ENCODE peak calls at places on chromosomes 11 and 22, in nine cellular contexts. V is endothelial cell of umbilical vein, P is adrenal gland, S is HCT116, C is Peyer's patch, F is RWPE2, U is sigmoid colon, N is ovary, T is psoas muscle. Q is an unnamed sample.

GRCh38 chr11:17526931-17527660 is 17.1 kb downstream of the USH1C start:
- DNase-seq in T (no peak), U (no peak), N (no peak), S (no peak), C (no peak), F (no peak), V (no peak), P (no peak), Q (no peak)

GRCh38 chr11:126431401-126432064 is 76.0 kb downstream of the ST3GAL4 start:
- DNase-seq in C (no peak), U (peak; percentile 84), P (peak; percentile 73), N (peak; percentile 69), T (peak; percentile 83), S (no peak), F (no peak), V (peak; percentile 62), Q (no peak)

GRCh38 chr11:64076764-64077163 is 41.0 kb downstream of the FLRT1 start:
- DNase-seq in N (no peak), U (no peak), V (no peak), S (no peak), C (no peak), F (no peak), P (no peak), T (no peak), Q (no peak)

GRCh38 chr11:2698386-2699184 is 1.2 kb downstream of the KCNQ1OT1 start:
- DNase-seq in F (peak; percentile 26), P (no peak), U (peak; percentile 69), N (no peak), T (no peak), S (no peak), C (peak; percentile 41), V (no peak), Q (no peak)

GRCh38 chr22:19520007-19520406 is 4.2 kb downstream of the CLDN5 start:
- DNase-seq in P (no peak), V (no peak), C (peak; percentile 43), T (no peak), U (no peak), F (peak; percentile 54), N (no peak), S (no peak), Q (no peak)

GRCh38 chr11:119026970-119027369 is 3.7 kb downstream of the SLC37A4 start:
- DNase-seq in N (no peak), S (no peak), P (no peak), T (no peak), V (no peak), C (peak; percentile 76), F (no peak), U (no peak), Q (no peak)

GRCh38 chr11:117830072-117830471 is 5.5 kb upstream of the FXYD2 start:
- DNase-seq in P (no peak), N (no peak), F (no peak), S (no peak), U (peak; percentile 61), C (peak; percentile 44), V (no peak), T (no peak), Q (no peak)

GRCh38 chr22:33553493-33553892 is 366.8 kb downstream of the LARGE1 start:
- DNase-seq in T (no peak), U (no peak), N (no peak), S (no peak), C (no peak), V (no peak), P (no peak), F (no peak), Q (no peak)

GRCh38 chr11:13210424-13210823 is 67.2 kb upstream of the BMAL1 start:
- DNase-seq in V (peak; percentile 70), T (peak; percentile 34), C (peak; percentile 82), S (peak; percentile 79), U (peak; percentile 74), N (peak; percentile 63), P (peak; percentile 72), F (no peak), Q (no peak)

GRCh38 chr11:96052921-96053631 is 129.2 kb upstream of the MTMR2 start:
- DNase-seq in U (no peak), P (no peak), V (no peak), C (no peak), S (no peak), T (no peak), N (no peak), F (no peak), Q (no peak)

GRCh38 chr11:35099278-35100018 is 39.5 kb upstream of the CD44 start:
- DNase-seq in V (no peak), N (no peak), S (no peak), T (no peak), P (no peak), F (no peak), U (no peak), C (no peak), Q (no peak)

GRCh38 chr11:16987205-16987568 is 27.0 kb downstream of the PLEKHA7 start:
- DNase-seq in S (no peak), F (no peak), C (peak; percentile 81), U (no peak), P (no peak), N (peak; percentile 83), T (no peak), V (no peak), Q (no peak)

GRCh38 chr11:123545726-123546125 is 108.7 kb downstream of the SCN3B start:
- DNase-seq in N (no peak), T (no peak), S (no peak), U (no peak), C (no peak), F (no peak), P (no peak), V (no peak), Q (no peak)

DNA sequence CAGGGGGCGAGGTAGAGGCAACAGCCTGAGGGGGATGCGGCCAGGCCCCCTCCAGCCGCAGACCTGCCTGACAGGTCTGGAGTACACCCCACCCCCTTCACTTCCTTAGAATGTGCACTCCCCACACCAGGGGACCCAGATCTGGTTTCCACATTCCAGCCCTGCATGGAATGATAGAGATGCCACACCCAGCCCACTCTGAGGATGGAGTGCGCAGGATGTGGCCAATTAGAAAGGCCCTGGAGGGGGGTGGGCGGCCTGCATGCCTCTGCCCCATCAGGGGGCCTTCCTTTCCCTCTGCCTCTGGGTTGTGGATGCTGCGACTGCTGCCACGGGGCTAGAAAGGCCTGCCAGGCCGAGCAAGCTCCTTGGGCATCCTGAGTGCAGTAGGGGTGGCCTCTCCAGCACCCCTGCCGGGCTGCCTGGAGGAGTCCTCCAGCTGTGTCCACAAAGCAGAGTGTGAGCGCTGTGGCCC is 28.2 kb upstream of the MGAT3 start:
- DNase-seq in N (no peak), U (no peak), P (no peak), C (no peak), S (no peak), F (no peak), V (no peak), T (peak; percentile 6), Q (no peak)
- H3K36me3 ChIP-seq in N (peaks cover 2% of the 10 kb centered on the region), U (peaks cover 18% of the 10 kb centered on the region), P (no peaks in the 10 kb centered on the region), C (peaks cover 82% of the 10 kb centered on the region), S (peaks cover 7% of the 10 kb centered on the region), F (peaks cover 50% of the 10 kb centered on the region), V (peaks cover 23% of the 10 kb centered on the region), T (peaks cover 2% of the 10 kb centered on the region), Q (peaks cover 82% of the 10 kb centered on the region)

DNA sequence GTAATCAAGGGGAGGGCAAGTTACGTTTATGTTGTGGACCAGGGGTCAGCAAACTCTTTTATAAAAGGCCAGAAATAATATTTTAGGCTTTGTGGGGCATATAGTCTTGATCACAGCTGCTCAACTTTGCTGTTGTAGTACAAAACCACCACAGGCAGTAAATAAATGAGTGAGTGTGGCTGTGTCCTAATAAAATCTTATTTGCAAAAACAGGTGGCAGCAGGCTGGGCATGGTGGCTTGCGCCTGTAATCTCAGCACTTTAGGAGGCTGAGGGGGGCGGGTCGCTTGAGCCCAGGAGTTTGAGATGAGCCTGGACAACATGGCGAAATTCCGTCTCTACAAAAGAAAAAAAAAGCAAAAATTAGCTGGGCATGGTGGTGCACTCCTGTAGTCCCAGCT is 57.9 kb upstream of the NUP160 start:
- DNase-seq in N (no peak), C (no peak), U (no peak), V (no peak), P (no peak), F (no peak), T (no peak), S (no peak), Q (no peak)
- H3K27me3 ChIP-seq in N (no peaks in the 10 kb centered on the region), C (no peaks in the 10 kb centered on the region), U (no peaks in the 10 kb centered on the region), V (no peaks in the 10 kb centered on the region), P (no peaks in the 10 kb centered on the region), F (no peaks in the 10 kb centered on the region), T (no peaks in the 10 kb centered on the region), S (no peaks in the 10 kb centered on the region), Q (no peaks in the 10 kb centered on the region)

GRCh38 chr11:21137813-21138212 is 468.4 kb downstream of the NELL1 start:
- DNase-seq in P (no peak), V (no peak), T (no peak), U (no peak), F (no peak), C (no peak), S (no peak), N (no peak), Q (no peak)

GRCh38 chr11:21144556-21144955 is 475.2 kb downstream of the NELL1 start:
- DNase-seq in N (no peak), V (no peak), T (no peak), F (no peak), P (no peak), U (no peak), S (no peak), C (no peak), Q (no peak)

DNA sequence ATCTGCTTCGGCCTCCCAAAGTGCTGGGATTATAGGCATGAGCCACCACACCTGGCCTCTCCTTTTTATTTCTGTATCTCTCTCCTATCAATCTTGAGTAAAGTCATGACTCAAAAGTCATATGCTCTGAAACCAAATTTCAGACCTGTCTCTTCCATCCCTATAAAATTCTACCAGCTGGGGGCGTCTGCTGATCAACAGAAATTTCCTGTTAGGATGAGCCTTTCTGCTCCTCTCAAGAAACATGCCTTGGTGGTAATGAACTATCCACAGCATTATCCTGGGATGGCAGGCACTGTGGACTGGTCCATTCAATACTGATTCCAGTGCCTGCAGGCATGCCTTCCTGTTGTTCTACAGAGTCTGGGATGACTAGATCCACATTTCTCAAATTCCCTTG is 472.6 kb downstream of the NELL1 start:
- DNase-seq in P (no peak), S (no peak), F (no peak), V (no peak), U (no peak), C (no peak), T (no peak), N (no peak), Q (no peak)
- TF ChIP-seq CTCF in P (no peak), S (no peak), F (no peak), V (no peak), U (no peak), C (no peak), T (no peak), N (no peak), Q (no peak)

DNA sequence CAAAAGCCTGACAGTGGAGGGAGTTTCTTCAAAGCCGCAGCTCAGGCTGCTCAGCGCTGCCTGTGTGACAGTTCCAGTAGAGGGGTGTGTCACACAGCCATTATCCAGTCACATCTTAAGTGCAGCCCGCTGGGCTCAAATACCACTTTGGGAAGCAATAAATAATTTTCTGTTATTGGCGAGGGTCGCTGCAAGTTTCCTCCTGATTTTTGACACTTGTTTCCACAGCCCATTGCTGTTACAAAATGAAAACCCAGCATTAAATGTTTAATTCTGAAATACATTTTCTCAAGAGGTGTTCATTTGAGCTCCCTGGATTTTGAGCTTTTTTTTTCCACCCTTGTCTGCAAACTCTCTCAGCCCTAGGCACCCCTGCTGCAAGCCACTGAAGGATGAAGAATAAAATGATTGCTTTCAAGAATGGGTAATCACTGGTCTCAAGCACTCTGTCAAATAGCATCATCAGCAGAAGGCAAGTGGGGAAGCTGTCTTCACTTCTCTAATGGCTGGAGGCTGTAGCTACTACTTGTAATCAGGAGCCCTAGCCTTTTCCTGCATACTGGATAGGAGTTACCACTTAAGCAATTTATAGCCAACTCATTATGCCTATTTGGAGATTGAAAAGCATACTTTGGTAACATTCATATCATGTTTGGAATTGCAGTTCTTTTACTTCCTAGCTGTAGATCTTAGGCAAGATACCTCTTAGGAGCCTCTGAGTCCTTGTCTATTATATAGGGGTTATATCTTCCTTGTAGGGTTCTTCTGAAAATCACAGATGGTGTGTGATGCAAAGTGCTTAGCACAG is 373.7 kb downstream of the METTL15 start:
- DNase-seq in T (no peak), F (no peak), C (no peak), U (no peak), P (no peak), V (no peak), S (no peak), N (no peak), Q (no peak)
- H3K36me3 ChIP-seq in T (no peaks in the 10 kb centered on the region), F (no peaks in the 10 kb centered on the region), C (no peaks in the 10 kb centered on the region), U (no peaks in the 10 kb centered on the region), P (no peaks in the 10 kb centered on the region), V (no peaks in the 10 kb centered on the region), S (no peaks in the 10 kb centered on the region), N (no peaks in the 10 kb centered on the region), Q (no peaks in the 10 kb centered on the region)